ENCODE peak calls at places on chromosomes 7 and 10, in ten cellular contexts. P is neural progenitor cell, I is Karpas-422, T is mesothelial cell of epicardium, Q is NCI-H187 treated with DMSO at 0.1 percent for 48 hours, X is fibroblast of lung, D is tibial artery, S is B cell, L is hypothalamus, K is Right ventricle myocardium inferior. B is an unnamed sample.

GRCh38 chr7:14321947-14322346 is 332.5 kb upstream of the ETV1 start:
- DNase-seq in P (no peak), I (no peak), T (no peak), Q (no peak), X (no peak), D (no peak), S (no peak), L (no peak), K (no peak), B (no peak)

GRCh38 chr10:117689566-117689965 is 147.0 kb downstream of the EMX2 start:
- DNase-seq in P (no peak), I (no peak), T (no peak), Q (no peak), X (peak), D (no peak), S (no peak), L (no peak), K (no peak), B (no peak)

GRCh38 chr10:108375691-108376090 is 1211.2 kb upstream of the SORCS1 start:
- DNase-seq in P (no peak), I (no peak), T (no peak), Q (no peak), X (peak), D (no peak), S (no peak), L (no peak), K (no peak), B (no peak)

GRCh38 chr7:133723044-133723443 is 404.1 kb upstream of the LRGUK start:
- DNase-seq in P (no peak), I (no peak), T (no peak), Q (no peak), X (no peak), D (no peak), S (no peak), L (no peak), K (no peak), B (no peak)

GRCh38 chr10:94052901-94053638 is 59.3 kb downstream of the PLCE1 start:
- DNase-seq in P (no peak), I (no peak), T (no peak), Q (no peak), X (peak), D (no peak), S (no peak), L (no peak), K (no peak), B (no peak)

GRCh38 chr7:85685901-85686300 is 499.0 kb upstream of the SEMA3D start:
- DNase-seq in P (no peak), I (no peak), T (no peak), Q (no peak), X (no peak), D (no peak), S (no peak), L (no peak), K (no peak), B (no peak)

GRCh38 chr10:22054946-22055345 is 51.4 kb upstream of the DNAJC1 start:
- DNase-seq in P (no peak), I (no peak), T (no peak), Q (no peak), X (peak), D (no peak), S (no peak), L (no peak), K (no peak), B (no peak)

GRCh38 chr7:97555845-97556431 is 175.9 kb upstream of the TAC1 start:
- DNase-seq in P (peak), I (no peak), T (no peak), Q (peak), X (no peak), D (no peak), S (no peak), L (no peak), K (no peak), B (no peak)

GRCh38 chr10:62021116-62021515 is 119.6 kb downstream of the ARID5B start:
- DNase-seq in P (no peak), I (no peak), T (no peak), Q (no peak), X (no peak), D (no peak), S (no peak), L (no peak), K (no peak), B (no peak)

GRCh38 chr7:434891-435486 is 84.7 kb downstream of the PDGFA start:
- DNase-seq in P (peak), I (no peak), T (no peak), Q (no peak), X (no peak), D (no peak), S (no peak), L (no peak), K (peak), B (no peak)

GRCh38 chr7:44391746-44392617 is 66.6 kb upstream of the CAMK2B start:
- DNase-seq in P (no peak), I (no peak), T (no peak), Q (no peak), X (no peak), D (no peak), S (peak), L (no peak), K (no peak), B (no peak)

GRCh38 chr10:57905866-57906265 is 361.8 kb downstream of the IPMK start:
- DNase-seq in P (peak), I (no peak), T (no peak), Q (no peak), X (no peak), D (no peak), S (no peak), L (no peak), K (no peak), B (no peak)

GRCh38 chr10:116769791-116770190 is 27.4 kb upstream of the HSPA12A start:
- DNase-seq in P (no peak), I (no peak), T (no peak), Q (no peak), X (peak), D (no peak), S (no peak), L (no peak), K (no peak), B (no peak)

GRCh38 chr7:39720586-39720985 is 97.2 kb downstream of the RALA start:
- DNase-seq in P (no peak), I (no peak), T (no peak), Q (no peak), X (peak), D (no peak), S (no peak), L (no peak), K (no peak), B (no peak)

GRCh38 chr7:46545790-46546189 is 624.7 kb upstream of the IGFBP3 start:
- DNase-seq in P (no peak), I (no peak), T (no peak), Q (no peak), X (peak), D (no peak), S (no peak), L (no peak), K (no peak), B (no peak)

GRCh38 chr10:131453772-131454634 is 142.5 kb upstream of the TCERG1L start:
- DNase-seq in P (peak), I (peak), T (peak), Q (no peak), X (no peak), D (peak), S (no peak), L (peak), K (no peak), B (peak)

GRCh38 chr10:132658546-132659205 is 121.1 kb downstream of the INPP5A start:
- DNase-seq in P (no peak), I (no peak), T (no peak), Q (no peak), X (no peak), D (no peak), S (no peak), L (no peak), K (no peak), B (no peak)

GRCh38 chr10:35633006-35633980 is 8.8 kb downstream of the FZD8 start:
- DNase-seq in P (peak), I (no peak), T (no peak), Q (no peak), X (no peak), D (no peak), S (no peak), L (no peak), K (no peak), B (no peak)

GRCh38 chr7:72003236-72003635 is 408.9 kb downstream of the CALN1 start:
- DNase-seq in P (no peak), I (no peak), T (no peak), Q (no peak), X (no peak), D (no peak), S (no peak), L (no peak), K (no peak), B (no peak)

GRCh38 chr10:129140861-129141260 is 326.2 kb upstream of the MGMT start:
- DNase-seq in P (no peak), I (peak), T (no peak), Q (no peak), X (no peak), D (peak), S (no peak), L (no peak), K (no peak), B (no peak)

GRCh38 chr10:7121154-7121797 is 289.6 kb downstream of the SFMBT2 start:
- DNase-seq in P (peak), I (peak), T (no peak), Q (no peak), X (peak), D (peak), S (peak), L (no peak), K (no peak), B (peak)

GRCh38 chr7:47557317-47557985 is 24.5 kb downstream of the TNS3 start:
- DNase-seq in P (no peak), I (no peak), T (no peak), Q (no peak), X (peak), D (no peak), S (no peak), L (no peak), K (no peak), B (no peak)

GRCh38 chr10:93072713-93073538 is 767 bp upstream of the CYP26A1 start:
- DNase-seq in P (peak), I (no peak), T (no peak), Q (no peak), X (no peak), D (no peak), S (no peak), L (no peak), K (no peak), B (peak)

GRCh38 chr10:18650618-18651017 is 769 bp downstream of the NSUN6 start:
- DNase-seq in P (no peak), I (peak), T (no peak), Q (no peak), X (no peak), D (no peak), S (no peak), L (no peak), K (no peak), B (no peak)

GRCh38 chr7:139731802-139732470 is 45.9 kb downstream of the HIPK2 start:
- DNase-seq in P (no peak), I (no peak), T (no peak), Q (no peak), X (peak), D (peak), S (peak), L (no peak), K (peak), B (no peak)

GRCh38 chr10:60566027-60566575 is 176.4 kb upstream of the ANK3 start:
- DNase-seq in P (no peak), I (no peak), T (no peak), Q (no peak), X (no peak), D (no peak), S (no peak), L (no peak), K (no peak), B (no peak)

GRCh38 chr10:48932831-48933670 is 6.6 kb downstream of the LRRC18 start:
- DNase-seq in P (no peak), I (no peak), T (no peak), Q (no peak), X (no peak), D (no peak), S (no peak), L (no peak), K (no peak), B (no peak)

GRCh38 chr7:4174016-4174415 is 508.1 kb upstream of the FOXK1 start:
- DNase-seq in P (no peak), I (no peak), T (no peak), Q (no peak), X (no peak), D (no peak), S (no peak), L (no peak), K (no peak), B (no peak)